ENCODE peak calls at places on chromosomes 7 and 10, in six cellular contexts. R is neuronal stem cell, J is SJCRH30, W is testis, H is neural progenitor cell, A is iPS DF 6.9. P is an unnamed sample. For H3K4me1 and H3K36me3, the result is how much of the 10 kb centered on the place peaks cover.

GRCh38 chr7:28135760-28136159 is 44.8 kb downstream of the JAZF1 start:
- DNase-seq in R (no peak), J (no peak), W (no peak), H (no peak), A (no peak), P (no peak)

GRCh38 chr7:45574521-45575500 is 643 bp downstream of the ADCY1 start:
- DNase-seq in R (peak), J (no peak), W (no peak), H (peak), A (no peak), P (peak)

GRCh38 chr7:40717242-40717641 is 582.4 kb downstream of the SUGCT start:
- DNase-seq in R (peak), J (peak), W (peak), H (peak), A (peak), P (peak)

GRCh38 chr7:158740657-158741293 is 36.2 kb upstream of the NCAPG2 start:
- DNase-seq in R (no peak), J (no peak), W (no peak), H (no peak), A (no peak), P (no peak)

GRCh38 chr10:77715081-77715480 is 77.5 kb upstream of the KCNMA1 start:
- DNase-seq in R (no peak), J (no peak), W (no peak), H (no peak), A (no peak), P (peak)

GRCh38 chr10:49686651-49687050 is 7.2 kb downstream of the C10orf53 start:
- DNase-seq in R (no peak), J (no peak), W (no peak), H (no peak), A (no peak), P (no peak)

GRCh38 chr7:25495342-25495855 is 267.1 kb upstream of the NPVF start:
- DNase-seq in R (no peak), J (peak), W (peak), H (peak), A (no peak), P (no peak)

GRCh38 chr7:73746378-73746777 is 7.8 kb upstream of the ABHD11 start:
- DNase-seq in R (no peak), J (no peak), W (no peak), H (no peak), A (no peak), P (no peak)

GRCh38 chr7:18330563-18330962 is 165.0 kb upstream of the HDAC9 start:
- DNase-seq in R (no peak), J (no peak), W (no peak), H (no peak), A (no peak), P (no peak)

GRCh38 chr10:23818484-23818883 is 379.6 kb downstream of the OTUD1 start:
- DNase-seq in R (peak), J (no peak), W (no peak), H (peak), A (no peak), P (no peak)

GRCh38 chr7:40833541-40834234 is 698.9 kb downstream of the SUGCT start:
- DNase-seq in R (no peak), J (no peak), W (no peak), H (no peak), A (no peak), P (no peak)

GRCh38 chr7:150942591-150943452 is 35.3 kb downstream of the KCNH2 start:
- DNase-seq in R (no peak), J (no peak), W (peak), H (no peak), A (no peak), P (peak)

GRCh38 chr10:20473361-20473760 is 423.8 kb downstream of the NEBL start:
- DNase-seq in R (no peak), J (peak), W (no peak), H (no peak), A (no peak), P (no peak)

GRCh38 chr7:148621563-148621962 is 31.0 kb downstream of the C7orf33 start:
- DNase-seq in R (no peak), J (no peak), W (no peak), H (no peak), A (no peak), P (no peak)

DNA sequence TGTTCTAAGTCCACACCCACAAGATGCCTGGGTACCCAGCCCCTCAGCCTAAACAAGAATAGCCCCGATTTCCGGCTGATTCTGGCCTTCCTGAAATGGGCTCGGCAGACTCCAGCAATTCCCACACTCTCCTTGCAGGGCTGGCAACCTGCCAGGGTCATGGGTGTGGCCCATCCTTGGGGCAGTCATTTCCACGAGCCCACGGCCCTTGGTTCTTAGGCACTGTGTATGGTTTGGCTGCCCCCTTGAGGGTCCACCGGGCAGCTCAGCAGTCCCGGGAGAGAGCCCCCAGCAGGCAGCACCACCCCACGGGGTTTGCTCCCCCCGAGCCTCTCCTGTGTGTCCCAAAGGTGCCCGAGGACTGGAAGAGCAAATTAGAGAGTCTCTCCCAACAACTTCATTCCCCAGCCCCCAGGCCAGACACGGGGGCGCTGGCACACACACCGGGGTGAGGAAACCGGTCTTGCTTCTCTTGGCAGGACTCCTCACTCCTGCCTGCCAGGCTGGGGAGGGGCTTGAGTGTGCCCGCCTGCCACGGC is 142.2 kb downstream of the EMX2 start:
- DNase-seq in R (no peak), J (peak), W (peak), H (peak), A (no peak), P (no peak)
- H3K4me3 ChIP-seq in R (no peak), J (no peak), W (no peak), H (no peak), A (no peak), P (no peak)

GRCh38 chr7:77558598-77558997 is 21.5 kb downstream of the PTPN12 start:
- DNase-seq in R (no peak), J (no peak), W (no peak), H (no peak), A (no peak), P (no peak)

GRCh38 chr7:77566421-77566820 is 29.3 kb downstream of the PTPN12 start:
- DNase-seq in R (no peak), J (no peak), W (no peak), H (no peak), A (no peak), P (no peak)

GRCh38 chr7:77561354-77561753 is 24.3 kb downstream of the PTPN12 start:
- DNase-seq in R (no peak), J (no peak), W (no peak), H (no peak), A (no peak), P (no peak)

GRCh38 chr7:77565917-77566316 is 28.8 kb downstream of the PTPN12 start:
- DNase-seq in R (no peak), J (no peak), W (no peak), H (no peak), A (no peak), P (no peak)

DNA sequence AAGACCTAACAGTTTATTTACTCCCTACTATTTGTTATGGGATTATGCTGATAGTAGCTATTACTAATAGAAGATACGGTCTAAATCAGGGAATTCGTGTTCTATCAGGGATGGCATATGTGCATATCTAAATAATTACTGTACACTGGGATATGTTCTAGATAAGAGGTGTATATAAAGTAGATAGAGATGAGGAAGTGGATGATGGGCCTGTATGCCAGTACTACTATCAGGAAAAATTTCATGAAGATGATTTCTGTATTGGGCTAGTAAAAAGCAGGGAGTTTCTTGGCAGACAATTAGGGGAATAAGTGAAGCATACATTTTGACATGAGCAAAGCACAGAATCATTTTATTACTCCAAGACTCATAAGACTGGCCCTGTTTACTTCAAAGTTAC is 26.2 kb downstream of the PTPN12 start:
- DNase-seq in R (no peak), J (no peak), W (no peak), H (no peak), A (no peak), P (no peak)
- H3K4me1 ChIP-seq in R (under half), J (under half), W (under half), H (under half), A (under half), P (under half)

GRCh38 chr7:92095424-92095823 is 38.9 kb downstream of the CYP51A1 start:
- DNase-seq in R (no peak), J (no peak), W (no peak), H (no peak), A (no peak), P (no peak)
- H3K36me3 ChIP-seq in R (under half), J (half or more), W (under half), H (under half), A (under half), P (under half)

DNA sequence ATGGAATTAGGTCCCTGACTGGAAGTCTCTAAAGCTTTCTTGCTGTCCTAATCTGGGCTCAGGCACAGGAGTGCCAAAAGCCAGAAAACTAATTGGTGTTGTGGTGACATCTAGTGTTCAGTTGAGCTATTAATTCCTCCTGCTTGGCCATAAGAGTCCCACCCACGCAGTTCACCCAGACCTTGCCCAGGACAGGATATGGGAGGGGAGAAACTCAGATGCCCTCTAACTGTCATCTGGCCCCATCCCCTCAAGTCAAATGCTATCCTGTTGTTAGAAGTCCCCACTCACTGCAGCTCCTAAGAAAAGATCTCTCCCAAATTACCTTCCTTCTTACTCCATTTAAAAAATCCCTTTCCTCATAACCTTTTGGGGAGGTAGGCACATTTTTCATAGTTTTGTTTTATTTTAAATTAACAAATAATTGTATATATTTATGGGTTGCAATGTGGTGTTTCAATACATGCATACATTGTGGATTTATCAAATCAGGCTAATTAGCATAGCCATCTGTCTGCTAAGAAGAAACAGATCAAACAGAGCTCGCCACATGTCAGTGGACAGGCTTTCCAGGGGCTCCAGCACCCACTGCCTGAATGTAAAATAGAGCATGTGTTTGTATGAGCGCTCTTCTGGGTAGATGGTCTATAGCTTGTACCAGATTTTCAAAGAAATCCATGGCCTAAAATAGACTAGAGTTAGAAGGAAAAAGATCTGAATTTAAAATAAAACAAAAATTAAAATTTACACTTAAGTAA is 84.0 kb downstream of the GSAP start:
- DNase-seq in R (peak), J (peak), W (peak), H (peak), A (peak), P (peak)
- H3K4me3 ChIP-seq in R (no peak), J (no peak), W (no peak), H (no peak), A (no peak), P (no peak)

DNA sequence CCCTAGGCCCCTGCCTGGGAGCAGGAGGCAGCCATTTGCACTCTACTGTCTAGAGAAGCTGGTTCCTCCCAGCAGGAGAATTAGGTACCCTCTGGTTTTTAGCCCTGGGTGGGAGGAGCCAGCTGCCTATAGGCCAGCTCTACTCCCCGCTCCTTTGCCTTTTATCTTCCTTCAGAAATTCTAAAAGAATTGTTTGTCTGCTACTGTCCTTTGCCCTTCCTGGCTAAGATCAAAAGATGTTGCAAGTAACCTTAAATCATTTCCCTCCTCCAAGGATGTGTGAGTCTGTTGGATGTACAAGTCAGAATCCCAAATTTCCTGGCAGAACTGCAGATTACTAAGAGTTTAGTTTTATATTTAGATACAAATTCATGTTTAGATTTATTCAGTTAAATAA is 30.2 kb upstream of the SH2D4B start:
- DNase-seq in R (no peak), J (no peak), W (no peak), H (no peak), A (no peak), P (no peak)
- H3K4me1 ChIP-seq in R (under half), J (under half), W (under half), H (under half), A (under half), P (under half)

GRCh38 chr10:91208645-91209044 is 11.8 kb upstream of the PCGF5 start:
- DNase-seq in R (no peak), J (no peak), W (no peak), H (no peak), A (no peak), P (no peak)
- H3K36me3 ChIP-seq in R (under half), J (under half), W (under half), H (under half), A (under half), P (under half)

DNA sequence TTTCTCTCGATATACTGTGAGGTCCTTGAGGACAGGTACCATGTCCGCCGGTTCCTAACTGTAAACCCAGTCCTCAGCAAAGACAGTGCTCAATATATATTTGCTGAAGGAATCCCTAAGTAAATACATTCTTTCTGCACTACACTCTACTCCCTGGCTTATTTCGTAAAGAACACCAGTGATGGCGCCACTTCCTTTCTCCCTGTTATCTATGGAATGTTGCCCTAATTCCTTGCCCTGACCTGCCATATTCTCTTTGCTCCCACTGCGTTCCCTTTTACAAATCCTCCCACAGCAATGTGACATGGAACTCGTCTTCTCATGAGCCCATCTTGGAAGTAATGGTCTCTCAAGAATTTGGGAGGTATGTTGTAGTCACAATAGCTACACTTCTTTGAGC is 507.4 kb upstream of the COBL start:
- DNase-seq in R (no peak), J (no peak), W (no peak), H (no peak), A (no peak), P (no peak)
- H3K4me3 ChIP-seq in R (no peak), J (no peak), W (no peak), H (no peak), A (no peak), P (no peak)

GRCh38 chr10:11588878-11589277 is 22.6 kb downstream of the USP6NL start:
- DNase-seq in R (no peak), J (no peak), W (no peak), H (no peak), A (no peak), P (no peak)
- H3K4me1 ChIP-seq in R (under half), J (under half), W (under half), H (under half), A (under half), P (under half)

GRCh38 chr7:1085266-1085665 is 2.6 kb upstream of the GPER1 start:
- DNase-seq in R (no peak), J (no peak), W (no peak), H (no peak), A (no peak), P (no peak)
- H3K36me3 ChIP-seq in R (under half), J (under half), W (under half), H (under half), A (under half), P (under half)

GRCh38 chr10:110843031-110843430 is 28.7 kb upstream of the PDCD4 start:
- DNase-seq in R (no peak), J (no peak), W (no peak), H (no peak), A (no peak), P (no peak)
- H3K4me3 ChIP-seq in R (no peak), J (no peak), W (no peak), H (no peak), A (no peak), P (no peak)